ENCODE peak calls at places on chromosomes 11 and 22, in seven cellular contexts. G is substantia nigra; K is ovary; I is foreskin keratinocyte; O is PC-9; S is uterus; Q is CD8-positive, alpha-beta T cell. M is an unnamed sample.

GRCh38 chr22:23285236-23285635 is 104.9 kb downstream of the BCR start:
- DNase-seq in G (no peak), K (no peak), I (no peak), O (no peak), S (no peak), Q (no peak), M (no peak)

GRCh38 chr22:36274547-36274946 is 21.6 kb downstream of the APOL1 start:
- DNase-seq in G (no peak), K (no peak), I (no peak), O (peak), S (no peak), Q (no peak), M (no peak)

GRCh38 chr22:20569059-20570058 is 61.9 kb downstream of the MED15 start:
- DNase-seq in G (no peak), K (peak), I (peak), O (peak), S (peak), Q (peak), M (no peak)

GRCh38 chr11:114314096-114314495 is 17.9 kb downstream of the NNMT start:
- DNase-seq in G (no peak), K (no peak), I (no peak), O (no peak), S (no peak), Q (no peak), M (no peak)

GRCh38 chr11:67266424-67267187 is at the start of gene GRK2:
- DNase-seq in G (no peak), K (peak), I (no peak), O (no peak), S (peak), Q (no peak), M (no peak)

GRCh38 chr11:94128171-94128745 is 383 bp upstream of the PANX1 start:
- DNase-seq in G (no peak), K (no peak), I (peak), O (no peak), S (no peak), Q (no peak), M (no peak)

GRCh38 chr11:69587454-69588081 is 53.4 kb upstream of the CCND1 start:
- DNase-seq in G (no peak), K (no peak), I (peak), O (no peak), S (no peak), Q (no peak), M (no peak)

GRCh38 chr22:23196165-23196564 is 15.9 kb downstream of the BCR start:
- DNase-seq in G (no peak), K (no peak), I (no peak), O (no peak), S (no peak), Q (no peak), M (no peak)

GRCh38 chr11:103844327-103845215 is 191.9 kb upstream of the DDI1 start:
- DNase-seq in G (no peak), K (no peak), I (no peak), O (no peak), S (no peak), Q (no peak), M (no peak)

GRCh38 chr11:83364500-83365059 is 78.4 kb upstream of the CCDC90B start:
- DNase-seq in G (no peak), K (no peak), I (no peak), O (no peak), S (no peak), Q (no peak), M (no peak)

GRCh38 chr11:104892723-104893511 is 5.3 kb downstream of the CASP12 start:
- DNase-seq in G (no peak), K (no peak), I (no peak), O (no peak), S (no peak), Q (no peak), M (no peak)

GRCh38 chr11:46352063-46352841 is 5.0 kb downstream of the DGKZ start:
- DNase-seq in G (peak), K (peak), I (no peak), O (no peak), S (peak), Q (peak), M (no peak)

GRCh38 chr22:17920145-17920605 is 104.2 kb downstream of the MICAL3 start:
- DNase-seq in G (no peak), K (peak), I (peak), O (no peak), S (no peak), Q (no peak), M (no peak)

GRCh38 chr11:102530558-102530957 is at the start of gene MMP7:
- DNase-seq in G (no peak), K (no peak), I (peak), O (peak), S (no peak), Q (no peak), M (no peak)

GRCh38 chr11:65404210-65404609 is 17.8 kb downstream of the FRMD8 start:
- DNase-seq in G (no peak), K (no peak), I (no peak), O (no peak), S (no peak), Q (no peak), M (no peak)

GRCh38 chr11:110431212-110432073 is 1.7 kb downstream of the FDX1 start:
- DNase-seq in G (no peak), K (no peak), I (no peak), O (peak), S (no peak), Q (no peak), M (no peak)

GRCh38 chr11:83019888-83020579 is 51.7 kb downstream of the RAB30 start:
- DNase-seq in G (peak), K (no peak), I (no peak), O (no peak), S (no peak), Q (no peak), M (no peak)

GRCh38 chr11:92330114-92330513 is 105.5 kb downstream of the FAT3 start:
- DNase-seq in G (no peak), K (no peak), I (peak), O (no peak), S (no peak), Q (no peak), M (no peak)

GRCh38 chr22:36662981-36663380 is 40.6 kb downstream of the CACNG2 start:
- DNase-seq in G (no peak), K (no peak), I (no peak), O (no peak), S (no peak), Q (no peak), M (no peak)

GRCh38 chr11:1140642-1141490 is 16.9 kb upstream of the MUC5AC start:
- DNase-seq in G (no peak), K (no peak), I (no peak), O (no peak), S (no peak), Q (no peak), M (no peak)

GRCh38 chr22:37803636-37804371 is 3.9 kb upstream of the GCAT start:
- DNase-seq in G (no peak), K (peak), I (no peak), O (no peak), S (no peak), Q (no peak), M (no peak)

GRCh38 chr11:75164318-75164827 is 13.5 kb downstream of the SLCO2B1 start:
- DNase-seq in G (no peak), K (no peak), I (no peak), O (no peak), S (no peak), Q (no peak), M (no peak)

GRCh38 chr11:90493379-90493778 is 270.5 kb upstream of the CHORDC1 start:
- DNase-seq in G (no peak), K (no peak), I (no peak), O (no peak), S (no peak), Q (no peak), M (no peak)

GRCh38 chr11:12279672-12280108 is 97.7 kb upstream of the PARVA start:
- DNase-seq in G (no peak), K (no peak), I (no peak), O (no peak), S (no peak), Q (no peak), M (no peak)

GRCh38 chr11:70642301-70642700 is 244.0 kb downstream of the CTTN start:
- DNase-seq in G (no peak), K (no peak), I (no peak), O (no peak), S (no peak), Q (no peak), M (no peak)

GRCh38 chr22:19855504-19856409 is 1.1 kb upstream of the GNB1L start:
- DNase-seq in G (no peak), K (peak), I (no peak), O (peak), S (peak), Q (no peak), M (no peak)

GRCh38 chr11:17711836-17712235 is 7.5 kb upstream of the MYOD1 start:
- DNase-seq in G (no peak), K (no peak), I (no peak), O (no peak), S (no peak), Q (no peak), M (no peak)

GRCh38 chr22:17268501-17269223 is 49.4 kb upstream of the ADA2 start:
- DNase-seq in G (no peak), K (no peak), I (no peak), O (no peak), S (no peak), Q (no peak), M (no peak)

GRCh38 chr11:18775492-18776292 is 15.9 kb downstream of the PTPN5 start:
- DNase-seq in G (no peak), K (no peak), I (no peak), O (peak), S (no peak), Q (no peak), M (peak)

GRCh38 chr11:19276859-19277808 is 36.4 kb upstream of the E2F8 start:
- DNase-seq in G (no peak), K (no peak), I (peak), O (peak), S (no peak), Q (no peak), M (no peak)

GRCh38 chr11:71563401-71563800 is 2.0 kb upstream of the KRTAP5-10 start:
- DNase-seq in G (no peak), K (no peak), I (no peak), O (no peak), S (no peak), Q (no peak), M (peak)

GRCh38 chr22:40300884-40301672 is 45.2 kb upstream of the ADSL start:
- DNase-seq in G (no peak), K (no peak), I (no peak), O (no peak), S (no peak), Q (no peak), M (no peak)

GRCh38 chr11:20226936-20227335 is 66.7 kb upstream of the DBX1 start:
- DNase-seq in G (no peak), K (no peak), I (no peak), O (no peak), S (no peak), Q (no peak), M (no peak)

GRCh38 chr11:61160487-61161189 is 588 bp downstream of the VPS37C start:
- DNase-seq in G (no peak), K (no peak), I (no peak), O (no peak), S (no peak), Q (no peak), M (no peak)

GRCh38 chr11:10551845-10552352 is 10.9 kb upstream of the RNF141 start:
- DNase-seq in G (no peak), K (no peak), I (no peak), O (no peak), S (no peak), Q (no peak), M (no peak)

GRCh38 chr11:92329137-92329536 is 104.5 kb downstream of the FAT3 start:
- DNase-seq in G (no peak), K (no peak), I (no peak), O (no peak), S (no peak), Q (no peak), M (no peak)

DNA sequence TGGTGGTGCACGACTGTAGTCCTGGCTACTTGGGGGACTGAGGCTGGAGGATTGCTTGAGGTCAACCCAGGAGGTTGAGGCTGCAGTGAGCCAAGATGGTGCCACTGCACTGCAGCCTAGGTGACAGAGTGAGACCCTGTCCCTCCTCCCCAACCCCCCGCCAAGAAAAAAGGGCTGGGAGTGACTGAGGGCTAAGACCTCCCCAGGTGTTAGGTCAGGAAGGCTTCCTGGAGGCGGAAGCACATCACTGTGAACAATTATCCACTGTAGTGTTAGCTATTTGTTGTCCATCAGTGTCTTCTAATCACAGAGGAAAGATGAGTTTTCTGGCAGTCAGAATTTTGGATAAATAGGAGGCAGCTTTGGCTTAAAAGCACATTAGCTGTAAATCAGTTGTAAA is 8.8 kb downstream of the YDJC start:
- DNase-seq in G (no peak), K (no peak), I (no peak), O (no peak), S (no peak), Q (no peak), M (no peak)
- H3K27ac ChIP-seq in G (no peak), K (no peak), I (no peak), O (no peak), S (no peak), Q (no peak), M (no peak)

GRCh38 chr11:68454767-68455166 is 5.8 kb upstream of the PPP6R3 start:
- DNase-seq in G (no peak), K (peak), I (no peak), O (no peak), S (no peak), Q (no peak), M (no peak)
- H3K27ac ChIP-seq in G (no peak), K (no peak), I (no peak), O (no peak), S (no peak), Q (no peak), M (no peak)

GRCh38 chr11:74141274-74141695 is 29.5 kb downstream of the C2CD3 start:
- DNase-seq in G (no peak), K (no peak), I (no peak), O (peak), S (no peak), Q (no peak), M (no peak)

GRCh38 chr11:74144592-74144991 is 26.2 kb downstream of the C2CD3 start:
- DNase-seq in G (no peak), K (no peak), I (no peak), O (no peak), S (no peak), Q (no peak), M (no peak)

GRCh38 chr11:74141908-74142307 is 28.9 kb downstream of the C2CD3 start:
- DNase-seq in G (no peak), K (no peak), I (no peak), O (no peak), S (no peak), Q (no peak), M (no peak)

GRCh38 chr11:74139151-74139918 is 31.5 kb downstream of the C2CD3 start:
- DNase-seq in G (no peak), K (no peak), I (no peak), O (no peak), S (no peak), Q (no peak), M (no peak)

DNA sequence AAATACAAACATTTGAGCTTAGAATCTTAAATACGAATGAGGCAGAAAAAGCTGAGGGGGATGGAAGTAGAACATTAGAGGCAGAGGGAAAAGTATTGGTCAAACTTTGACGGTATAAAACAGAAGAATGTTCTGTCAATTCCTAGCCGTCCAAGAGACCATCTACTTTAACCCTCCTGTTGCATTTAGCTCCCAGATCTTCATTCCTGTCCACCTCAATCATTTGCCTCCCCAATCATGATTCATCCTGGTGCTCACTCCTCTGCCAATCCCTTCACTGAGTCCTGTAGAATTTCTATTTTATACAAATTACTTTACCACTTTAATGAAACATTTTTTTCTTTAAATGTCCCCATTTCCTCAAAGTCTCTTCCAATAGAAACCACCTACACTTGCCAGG is 28.2 kb downstream of the C2CD3 start:
- DNase-seq in G (no peak), K (no peak), I (no peak), O (no peak), S (no peak), Q (no peak), M (no peak)
- H3K27ac ChIP-seq in G (no peak), K (no peak), I (no peak), O (no peak), S (no peak), Q (no peak), M (no peak)

DNA sequence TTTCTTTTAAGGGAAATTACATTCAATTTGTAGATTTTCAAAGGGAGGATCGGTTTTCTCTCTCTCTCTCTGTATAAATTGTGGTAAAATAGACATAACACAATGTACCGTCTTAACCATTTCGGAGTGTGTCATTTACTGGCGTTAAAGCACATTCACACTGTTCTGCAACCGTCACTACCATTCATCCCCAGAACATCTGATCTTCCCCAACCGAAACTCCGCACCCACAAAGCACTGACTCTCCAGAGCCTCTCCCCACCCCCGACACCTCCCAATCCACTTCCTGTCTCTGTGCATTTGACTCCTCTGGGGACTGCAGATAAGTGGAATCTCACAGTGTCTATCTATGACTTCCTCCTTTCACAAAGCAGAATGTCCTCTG is 15.9 kb upstream of the GRAMD4 start:
- DNase-seq in G (no peak), K (no peak), I (no peak), O (no peak), S (no peak), Q (no peak), M (no peak)
- H3K27ac ChIP-seq in G (no peak), K (no peak), I (no peak), O (no peak), S (no peak), Q (no peak), M (no peak)

GRCh38 chr11:118921121-118921928 is 4.4 kb downstream of the BCL9L start:
- DNase-seq in G (no peak), K (peak), I (no peak), O (peak), S (peak), Q (no peak), M (no peak)
- H3K27ac ChIP-seq in G (peak), K (peak), I (peak), O (peak), S (peak), Q (peak), M (peak)

DNA sequence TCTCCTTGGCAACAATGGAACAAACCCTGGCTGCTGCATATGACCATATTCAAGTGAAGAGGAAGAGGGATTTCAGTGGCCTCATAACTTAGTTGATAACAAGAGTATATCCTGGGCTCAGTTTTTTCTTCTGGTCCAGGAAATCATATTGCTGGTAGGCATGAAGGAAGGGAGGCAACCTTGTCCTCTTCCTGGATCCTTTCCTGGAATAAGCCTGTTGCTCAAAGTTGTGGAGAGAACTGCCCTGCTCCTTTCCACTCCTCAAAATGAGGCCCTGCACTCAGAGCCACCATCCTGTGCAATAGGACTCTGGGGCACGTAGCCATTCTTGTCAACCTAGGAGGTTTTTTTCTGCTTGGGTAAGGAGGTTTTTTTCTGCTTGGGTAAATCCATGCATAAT is 128.7 kb upstream of the PITPNB start:
- DNase-seq in G (no peak), K (no peak), I (no peak), O (no peak), S (no peak), Q (no peak), M (no peak)
- H3K27ac ChIP-seq in G (no peak), K (no peak), I (no peak), O (no peak), S (peak), Q (no peak), M (no peak)

GRCh38 chr11:123481647-123482046 is 51.6 kb downstream of the GRAMD1B start:
- DNase-seq in G (no peak), K (no peak), I (no peak), O (no peak), S (no peak), Q (no peak), M (no peak)
- H3K27ac ChIP-seq in G (no peak), K (no peak), I (no peak), O (no peak), S (no peak), Q (no peak), M (no peak)

DNA sequence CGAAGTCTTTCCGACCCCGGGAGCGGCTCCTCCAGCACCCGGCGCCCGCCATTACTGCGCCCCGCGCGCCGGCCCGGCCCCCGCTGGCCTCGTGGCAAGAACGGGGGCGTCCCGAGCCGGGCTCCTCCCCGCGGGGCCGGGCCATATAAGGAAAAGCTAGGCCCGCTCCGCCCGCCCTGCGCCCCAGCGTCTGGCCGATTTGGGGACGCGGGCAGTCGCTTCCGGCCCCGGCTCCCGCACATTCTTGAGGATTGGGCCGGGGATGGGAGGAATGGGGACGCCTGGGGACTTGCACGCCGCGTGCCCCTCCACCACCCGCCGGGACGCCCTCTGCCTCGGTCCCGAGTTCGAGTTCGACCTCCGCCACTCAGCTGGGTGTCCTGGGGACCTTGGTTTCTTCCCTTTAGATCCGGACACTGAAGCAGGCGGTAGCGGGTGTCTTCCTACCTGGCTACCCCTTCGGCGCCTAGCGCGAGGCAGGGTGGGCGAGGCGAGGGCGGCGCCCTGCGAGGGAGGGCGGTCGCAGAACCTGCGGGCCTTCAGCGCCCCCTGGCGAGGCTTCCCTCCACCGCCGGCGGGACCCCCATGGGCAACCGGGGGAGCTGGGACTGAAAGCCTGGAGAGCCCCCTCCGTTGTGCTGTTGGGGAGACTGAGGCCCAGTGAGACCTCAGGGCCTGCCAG is 3.8 kb downstream of the SMTN start:
- DNase-seq in G (peak), K (peak), I (no peak), O (no peak), S (peak), Q (peak), M (peak)
- H3K27ac ChIP-seq in G (peak), K (peak), I (peak), O (no peak), S (peak), Q (peak), M (peak)

GRCh38 chr11:29816359-29816758 is 200.5 kb downstream of the KCNA4 start:
- DNase-seq in G (no peak), K (no peak), I (no peak), O (no peak), S (no peak), Q (no peak), M (no peak)
- H3K27ac ChIP-seq in G (no peak), K (no peak), I (no peak), O (no peak), S (no peak), Q (no peak), M (no peak)

M was measured in neuronal stem cell.